ENCODE peak calls at places on chromosomes 7 and 10, in eight cellular contexts. T is stimulated activated CD4-positive, alpha-beta T cell treated with anti-CD3 and anti-CD28 coated beads, Interleukin-1b, Interleukin-23, amount 100 ng/mL, for 24 hours; Y is stimulated activated CD8-positive, alpha-beta memory T cell treated with anti-CD3 and anti-CD28 coated beads, Interleukin-2, amount 100 ng/mL, for 1 hour; K is thyroid gland; N is lung; G is C1 segment of cervical spinal cord; V is activated CD8-positive, alpha-beta memory T cell treated with anti-CD3 and anti-CD28 coated beads, Interleukin-2, amount 50 U/mL, for 48 hours; R is body of pancreas. U is an unnamed sample.

GRCh38 chr7:123622660-123623386 is 21.2 kb downstream of the ASB15 start:
- DNase-seq in K (no peak), V (no peak), T (no peak), G (no peak), R (no peak), Y (no peak), N (no peak), U (no peak)

GRCh38 chr7:21365866-21366624 is 61.8 kb upstream of the SP4 start:
- DNase-seq in R (peak; percentile 22), Y (no peak), V (no peak), T (no peak), N (no peak), K (no peak), G (no peak), U (no peak)

GRCh38 chr7:64882341-64883112 is 20.5 kb upstream of the ZNF273 start:
- DNase-seq in V (no peak), G (no peak), Y (no peak), R (peak; percentile 84), N (peak; percentile 53), K (peak; percentile 82), T (peak; percentile 27), U (no peak)

GRCh38 chr10:119189811-119190282 is 11.2 kb upstream of the PRDX3 start:
- DNase-seq in R (peak; percentile 77), N (no peak), G (no peak), Y (no peak), V (no peak), T (no peak), K (no peak), U (no peak)

GRCh38 chr10:5975641-5976473 is 1.5 kb downstream of the IL15RA start:
- DNase-seq in T (peak; percentile 26), G (no peak), K (peak; percentile 15), N (no peak), Y (peak; percentile 20), R (peak; percentile 44), V (peak; percentile 78), U (no peak)

GRCh38 chr10:93390691-93391090 is 91.4 kb downstream of the MYOF start:
- DNase-seq in K (no peak), Y (no peak), G (no peak), R (no peak), V (no peak), T (no peak), N (no peak), U (no peak)

GRCh38 chr7:141697211-141697871 is 4.6 kb downstream of the DENND11 start:
- DNase-seq in K (no peak), N (no peak), Y (no peak), T (no peak), G (no peak), V (no peak), R (peak; percentile 54), U (peak; percentile 36)

GRCh38 chr7:36312064-36312914 is 77.4 kb upstream of the ANLN start:
- DNase-seq in Y (no peak), K (peak; percentile 62), N (peak; percentile 58), G (no peak), R (peak; percentile 95), V (peak; percentile 47), T (no peak), U (no peak)

GRCh38 chr10:15146366-15146765 is 22.1 kb downstream of the NMT2 start:
- DNase-seq in R (no peak), Y (no peak), K (no peak), N (no peak), V (peak; percentile 35), T (no peak), G (no peak), U (no peak)

GRCh38 chr10:123147635-123148413 is at the start of gene HMX2:
- DNase-seq in G (no peak), R (no peak), T (no peak), K (no peak), V (peak; percentile 77), N (no peak), Y (no peak), U (no peak)

GRCh38 chr7:7335215-7335614 is 152.9 kb downstream of the C1GALT1 start:
- DNase-seq in R (no peak), G (no peak), T (no peak), V (no peak), K (no peak), Y (no peak), N (no peak), U (no peak)

GRCh38 chr7:1101580-1102431 is 13.9 kb downstream of the GPER1 start:
- DNase-seq in V (no peak), G (no peak), K (peak; percentile 85), Y (no peak), R (peak; percentile 66), N (no peak), T (no peak), U (no peak)

GRCh38 chr10:118045842-118046490 is 775 bp downstream of the RAB11FIP2 start:
- DNase-seq in T (no peak), V (peak; percentile 70), K (peak; percentile 44), R (peak; percentile 31), N (peak; percentile 53), Y (no peak), G (no peak), U (peak; percentile 40)

GRCh38 chr10:12588091-12588850 is 238.9 kb downstream of the CAMK1D start:
- DNase-seq in N (no peak), K (no peak), V (no peak), Y (no peak), G (no peak), R (peak; percentile 22), T (no peak), U (no peak)

GRCh38 chr10:59991661-59992060 is 85.3 kb upstream of the CCDC6 start:
- DNase-seq in V (no peak), K (peak; percentile 85), N (peak; percentile 83), R (peak; percentile 47), G (no peak), Y (no peak), T (no peak), U (peak; percentile 41)

GRCh38 chr10:73802276-73802991 is 9.0 kb downstream of the NDST2 start:
- DNase-seq in K (no peak), G (no peak), N (no peak), Y (no peak), R (no peak), T (no peak), V (no peak), U (no peak)

GRCh38 chr10:6278519-6279120 is 75.9 kb downstream of the PFKFB3 start:
- DNase-seq in T (no peak), V (no peak), N (no peak), G (no peak), R (no peak), K (no peak), Y (no peak), U (no peak)

GRCh38 chr7:152115021-152115718 is 89.7 kb downstream of the GALNT11 start:
- DNase-seq in T (no peak), K (no peak), G (no peak), R (no peak), N (peak; percentile 44), Y (no peak), V (no peak), U (no peak)

GRCh38 chr7:37484460-37485063 is 35.9 kb upstream of the ELMO1 start:
- DNase-seq in N (no peak), Y (no peak), R (no peak), G (no peak), T (no peak), K (no peak), V (no peak), U (no peak)

GRCh38 chr10:8279598-8279997 is 225.1 kb downstream of the GATA3 start:
- DNase-seq in N (no peak), G (no peak), R (no peak), V (no peak), T (no peak), K (no peak), Y (no peak), U (peak; percentile 16)

GRCh38 chr10:47348661-47349470 is 703 bp downstream of the RBP3 start:
- DNase-seq in V (no peak), G (no peak), Y (no peak), R (no peak), N (no peak), T (no peak), K (no peak), U (no peak)

GRCh38 chr7:85185355-85186082 is 1.3 kb downstream of the SEMA3D start:
- DNase-seq in G (no peak), N (peak; percentile 36), Y (no peak), R (peak; percentile 14), T (no peak), K (peak; percentile 85), V (no peak), U (peak; percentile 76)

GRCh38 chr10:102665904-102666509 is 21.7 kb downstream of the TRIM8 start:
- DNase-seq in G (no peak), N (no peak), K (no peak), V (no peak), R (no peak), Y (no peak), T (no peak), U (no peak)

GRCh38 chr10:29681700-29682444 is 47.1 kb upstream of the SVIL start:
- DNase-seq in G (no peak), N (peak; percentile 68), T (no peak), K (no peak), Y (no peak), V (no peak), R (no peak), U (no peak)

GRCh38 chr7:68828575-68828974 is 769.7 kb upstream of the AUTS2 start:
- DNase-seq in T (no peak), R (no peak), N (no peak), V (no peak), G (no peak), Y (no peak), K (no peak), U (no peak)

GRCh38 chr10:28400176-28400575 is 97.3 kb upstream of the MPP7 start:
- DNase-seq in V (no peak), Y (no peak), T (no peak), N (no peak), K (no peak), G (no peak), R (no peak), U (no peak)

GRCh38 chr7:43871064-43871463 is 1.7 kb upstream of the MRPS24 start:
- DNase-seq in T (no peak), V (no peak), G (no peak), R (no peak), N (no peak), K (no peak), Y (no peak), U (no peak)

GRCh38 chr7:39589323-39590111 is 23.3 kb downstream of the YAE1 start:
- DNase-seq in R (no peak), V (peak; percentile 62), T (peak; percentile 39), G (no peak), N (no peak), Y (peak; percentile 17), K (no peak), U (peak; percentile 49)

GRCh38 chr10:125633517-125633999 is 49.4 kb downstream of the TEX36 start:
- DNase-seq in K (no peak), R (no peak), V (no peak), G (no peak), Y (no peak), N (no peak), T (no peak), U (no peak)

GRCh38 chr10:102669206-102670064 is 25.2 kb downstream of the TRIM8 start:
- DNase-seq in G (no peak), V (no peak), T (no peak), Y (no peak), N (peak; percentile 69), R (peak; percentile 94), K (peak; percentile 88), U (peak; percentile 35)

GRCh38 chr10:78856421-78856820 is 212.3 kb upstream of the ZMIZ1 start:
- DNase-seq in V (no peak), Y (no peak), N (no peak), R (peak; percentile 93), G (no peak), T (no peak), K (peak; percentile 84), U (no peak)

GRCh38 chr7:2785071-2785500 is 59.0 kb downstream of the GNA12 start:
- DNase-seq in V (no peak), Y (no peak), N (no peak), R (no peak), G (no peak), K (no peak), T (no peak), U (no peak)

GRCh38 chr10:122515588-122516231 is 44.8 kb upstream of the DMBT1 start:
- DNase-seq in T (peak; percentile 3), G (no peak), Y (peak; percentile 8), N (no peak), K (no peak), V (peak; percentile 75), R (no peak), U (no peak)

U was measured in T1000.